ENCODE peak calls at places on chromosomes 5 and 9, in four cellular contexts. X is kidney tubule cell, L is amniotic epithelial cell, M is cardiac fibroblast. R is an unnamed sample.

GRCh38 chr5:134101686-134102439 is 12.6 kb upstream of the TCF7 start:
- DNase-seq in L (no peak), X (peak), M (peak), R (peak)

GRCh38 chr9:20558609-20559016 is 63.7 kb downstream of the MLLT3 start:
- DNase-seq in L (peak), M (peak), X (peak), R (peak)

GRCh38 chr5:136108131-136108739 is 24.4 kb upstream of the SMAD5 start:
- DNase-seq in X (no peak), M (no peak), L (no peak), R (no peak)

GRCh38 chr9:127519301-127520166 is 68.2 kb downstream of the LRSAM1 start:
- DNase-seq in L (peak), M (peak), X (peak), R (peak)

GRCh38 chr5:44638286-44638869 is 170.4 kb upstream of the MRPS30 start:
- DNase-seq in X (no peak), M (no peak), L (no peak), R (no peak)

GRCh38 chr9:125659954-125660353 is 47.1 kb downstream of the MAPKAP1 start:
- DNase-seq in M (peak), L (peak), X (peak), R (peak)

GRCh38 chr9:31142456-31142855 is 1242.0 kb upstream of the ACO1 start:
- DNase-seq in X (no peak), M (no peak), L (no peak), R (no peak)

GRCh38 chr5:79020861-79021561 is 35.9 kb upstream of the ARSB start:
- DNase-seq in X (peak), M (peak), L (peak), R (peak)

GRCh38 chr9:94945191-94946144 is 219.0 kb downstream of the AOPEP start:
- DNase-seq in L (peak), X (peak), M (peak), R (peak)

GRCh38 chr9:130936285-130937117 is 2.5 kb downstream of the FIBCD1 start:
- DNase-seq in M (peak), X (peak), L (peak), R (peak)

GRCh38 chr9:133050142-133050541 is 11.6 kb upstream of the CEL start:
- DNase-seq in M (no peak), X (no peak), L (peak), R (peak)

GRCh38 chr5:11384441-11385250 is 519.6 kb downstream of the CTNND2 start:
- DNase-seq in M (no peak), X (peak), L (no peak), R (no peak)

GRCh38 chr9:135478858-135479468 is 619 bp upstream of the PPP1R26 start:
- DNase-seq in M (peak), X (peak), L (peak), R (no peak)

GRCh38 chr9:36441966-36442365 is 41.9 kb upstream of the RNF38 start:
- DNase-seq in X (no peak), M (no peak), L (peak), R (peak)

GRCh38 chr9:134243778-134244467 is 79.6 kb upstream of the RNU6ATAC start:
- DNase-seq in L (peak), M (peak), X (no peak), R (peak)

GRCh38 chr5:65663804-65664521 is 39.1 kb downstream of the SHLD3 start:
- DNase-seq in M (peak), L (peak), X (peak), R (peak)

GRCh38 chr5:107893642-107894041 is 222.9 kb upstream of the EFNA5 start:
- DNase-seq in L (peak), M (peak), X (peak), R (peak)

GRCh38 chr9:104280711-104281110 is 186.6 kb downstream of the SMC2 start:
- DNase-seq in M (no peak), X (no peak), L (no peak), R (no peak)

GRCh38 chr9:127716412-127716811 is 533 bp downstream of the TTC16 start:
- DNase-seq in M (no peak), X (no peak), L (no peak), R (no peak)

GRCh38 chr5:169421677-169422076 is 120.7 kb upstream of the SLIT3 start:
- DNase-seq in L (no peak), M (peak), X (no peak), R (peak)

GRCh38 chr5:51860532-51861018 is 477.3 kb downstream of the ISL1 start:
- DNase-seq in M (no peak), X (no peak), L (no peak), R (no peak)

GRCh38 chr5:34039398-34040157 is 3.4 kb downstream of the C1QTNF3 start:
- DNase-seq in M (no peak), X (no peak), L (no peak), R (no peak)

GRCh38 chr5:112935675-112936074 is 13.6 kb upstream of the REEP5 start:
- DNase-seq in L (no peak), X (no peak), M (peak), R (no peak)

GRCh38 chr9:130450344-130451003 is 5.7 kb downstream of the ASS1 start:
- DNase-seq in M (no peak), L (no peak), X (peak), R (no peak)

GRCh38 chr5:143031781-143032724 is 261.9 kb downstream of the ARHGAP26 start:
- DNase-seq in L (no peak), X (no peak), M (no peak), R (no peak)

GRCh38 chr9:104093647-104094533 is at the start of gene SMC2:
- DNase-seq in M (peak), X (peak), L (peak), R (peak)

GRCh38 chr5:158392753-158393152 is 533.8 kb upstream of the CLINT1 start:
- DNase-seq in X (no peak), L (no peak), M (no peak), R (no peak)

GRCh38 chr9:26426732-26427131 is 465.9 kb downstream of the CAAP1 start:
- DNase-seq in L (no peak), X (no peak), M (no peak), R (no peak)

GRCh38 chr5:96220610-96221390 is 212.2 kb downstream of the PCSK1 start:
- DNase-seq in L (peak), M (peak), X (peak), R (peak)

GRCh38 chr9:32906213-32906612 is 95.2 kb downstream of the APTX start:
- DNase-seq in X (no peak), L (no peak), M (no peak), R (no peak)

GRCh38 chr9:96668868-96669534 is 13.9 kb upstream of the PRXL2C start:
- DNase-seq in L (no peak), M (no peak), X (no peak), R (no peak)

GRCh38 chr9:91082709-91083108 is 279.0 kb downstream of the AUH start:
- DNase-seq in X (no peak), L (no peak), M (no peak), R (no peak)

GRCh38 chr5:149063901-149064478 is 1.1 kb upstream of the SH3TC2 start:
- DNase-seq in L (no peak), M (no peak), X (peak), R (no peak)

GRCh38 chr9:86355814-86356213 is 1.6 kb upstream of the TUT7 start:
- DNase-seq in X (no peak), L (no peak), M (no peak), R (no peak)

GRCh38 chr5:179288101-179288808 is 57.0 kb downstream of the ADAMTS2 start:
- DNase-seq in M (no peak), L (no peak), X (no peak), R (no peak)

GRCh38 chr5:1323803-1324173 is 21.1 kb downstream of the CLPTM1L start:
- DNase-seq in L (no peak), M (no peak), X (no peak), R (no peak)

GRCh38 chr5:33891731-33892418 is at the start of gene ADAMTS12:
- DNase-seq in L (peak), M (peak), X (peak), R (peak)

R was measured in choroid plexus epithelial cell.